ENCODE peak calls at places on chromosomes 3 and 15, in four cellular contexts. R, M, C and G are unnamed samples.

GRCh38 chr3:97804471-97804870 is 17.3 kb upstream of the CRYBG3 start:
- DNase-seq in R (no peak), M (no peak), C (no peak), G (no peak)

GRCh38 chr3:66082679-66083078 is 44.0 kb upstream of the MAGI1 start:
- DNase-seq in R (no peak), M (no peak), C (no peak), G (no peak)

GRCh38 chr15:96207377-96208006 is 123.0 kb upstream of the NR2F2 start:
- DNase-seq in R (no peak), M (no peak), C (no peak), G (no peak)

GRCh38 chr3:182139627-182140357 is 428.1 kb downstream of the SOX2 start:
- DNase-seq in R (no peak), M (no peak), C (no peak), G (no peak)

GRCh38 chr3:111472556-111472955 is 69.4 kb upstream of the CD96 start:
- DNase-seq in R (no peak), M (no peak), C (no peak), G (no peak)

GRCh38 chr3:23824699-23825444 is 19.1 kb downstream of the UBE2E1 start:
- DNase-seq in R (no peak), M (no peak), C (no peak), G (no peak)

GRCh38 chr3:81585057-81585456 is 176.4 kb downstream of the GBE1 start:
- DNase-seq in R (no peak), M (no peak), C (no peak), G (no peak)

GRCh38 chr3:46542344-46542743 is 23.8 kb downstream of the LRRC2 start:
- DNase-seq in R (no peak), M (no peak), C (no peak), G (no peak)

GRCh38 chr15:49164865-49165264 is 5.2 kb upstream of the GALK2 start:
- DNase-seq in R (no peak), M (no peak), C (no peak), G (no peak)

GRCh38 chr15:31465083-31465955 is 138.7 kb downstream of the KLF13 start:
- DNase-seq in R (no peak), M (no peak), C (no peak), G (no peak)

GRCh38 chr15:50028323-50028722 is 90.7 kb downstream of the ATP8B4 start:
- DNase-seq in R (no peak), M (no peak), C (no peak), G (no peak)

GRCh38 chr3:18295171-18295920 is 129.8 kb downstream of the SATB1 start:
- DNase-seq in R (peak; percentile 23), M (no peak), C (no peak), G (no peak)

GRCh38 chr15:101306341-101307047 is 11.4 kb upstream of the SNRPA1 start:
- DNase-seq in R (no peak), M (no peak), C (no peak), G (no peak)

GRCh38 chr3:165642761-165643432 is 194.3 kb downstream of the BCHE start:
- DNase-seq in R (no peak), M (peak; percentile 83), C (no peak), G (no peak)

GRCh38 chr3:61667417-61668213 is 106.2 kb downstream of the PTPRG start:
- DNase-seq in R (no peak), M (no peak), C (no peak), G (no peak)

GRCh38 chr15:64224508-64224907 is 61.7 kb upstream of the PPIB start:
- DNase-seq in R (no peak), M (peak; percentile 77), C (peak; percentile 30), G (no peak)

GRCh38 chr15:64251121-64251520 is 88.3 kb upstream of the PPIB start:
- DNase-seq in R (no peak), M (no peak), C (no peak), G (peak; percentile 17)

GRCh38 chr3:10553586-10554235 is 48.3 kb upstream of the ATP2B2 start:
- DNase-seq in R (no peak), M (no peak), C (no peak), G (no peak)

GRCh38 chr3:180881065-180881801 is 31.2 kb upstream of the FXR1 start:
- DNase-seq in R (no peak), M (no peak), C (no peak), G (no peak)